ENCODE peak calls at places on chromosome 4, in four cellular contexts. O is colonic mucosa, B is GM23338, C is ascending aorta. Q is an unnamed sample.

GRCh38 chr4:7713757-7714156 is 225.9 kb downstream of the AFAP1 start:
- DNase-seq in O (no peak), B (no peak), C (no peak), Q (no peak)

GRCh38 chr4:7169134-7169533 is 23.2 kb upstream of the SORCS2 start:
- DNase-seq in O (no peak), B (no peak), C (peak), Q (no peak)

GRCh38 chr4:168648929-168649328 is 152.1 kb downstream of the PALLD start:
- DNase-seq in O (no peak), B (no peak), C (no peak), Q (no peak)

GRCh38 chr4:78720151-78720726 is 55.9 kb upstream of the BMP2K start:
- DNase-seq in O (no peak), B (peak), C (no peak), Q (no peak)

GRCh38 chr4:165700855-165701254 is 172.2 kb upstream of the TLL1 start:
- DNase-seq in O (no peak), B (peak), C (no peak), Q (no peak)

GRCh38 chr4:135177323-135177722 is 975.7 kb upstream of the PABPC4L start:
- DNase-seq in O (no peak), B (peak), C (no peak), Q (no peak)

GRCh38 chr4:173240696-173241095 is 72.1 kb downstream of the GALNT7 start:
- DNase-seq in O (no peak), B (peak), C (no peak), Q (no peak)

GRCh38 chr4:135927651-135928050 is 1604.6 kb downstream of the PCDH18 start:
- DNase-seq in O (no peak), B (no peak), C (no peak), Q (no peak)

GRCh38 chr4:128810331-128810870 is 901 bp downstream of the JADE1 start:
- DNase-seq in O (peak), B (no peak), C (peak), Q (no peak)

GRCh38 chr4:150211016-150211415 is 132.8 kb downstream of the DCLK2 start:
- DNase-seq in O (no peak), B (no peak), C (no peak), Q (no peak)

GRCh38 chr4:735583-735982 is 30.0 kb downstream of the PCGF3 start:
- DNase-seq in O (no peak), B (no peak), C (no peak), Q (no peak)

GRCh38 chr4:24001945-24002640 is 112.2 kb upstream of the PPARGC1A start:
- DNase-seq in O (no peak), B (no peak), C (no peak), Q (no peak)

GRCh38 chr4:663438-664428 is 10.3 kb downstream of the ATP5ME start:
- DNase-seq in O (no peak), B (peak), C (peak), Q (no peak)

GRCh38 chr4:89303989-89304388 is 3.6 kb downstream of the GPRIN3 start:
- DNase-seq in O (no peak), B (no peak), C (no peak), Q (no peak)

GRCh38 chr4:163548481-163549243 is 54.2 kb downstream of the TMA16 start:
- DNase-seq in O (peak), B (peak), C (no peak), Q (peak)

GRCh38 chr4:38166768-38167167 is 206.6 kb downstream of the PTTG2 start:
- DNase-seq in O (no peak), B (no peak), C (no peak), Q (no peak)

GRCh38 chr4:168585168-168586091 is 88.6 kb downstream of the PALLD start:
- DNase-seq in O (peak), B (peak), C (peak), Q (no peak)

GRCh38 chr4:106238819-106239420 is 77.1 kb downstream of the TBCK start:
- DNase-seq in O (peak), B (peak), C (no peak), Q (peak)

GRCh38 chr4:3629665-3630064 is 97.4 kb upstream of the LRPAP1 start:
- DNase-seq in O (no peak), B (no peak), C (no peak), Q (no peak)

GRCh38 chr4:63218837-63219236 is 1190.4 kb downstream of the TECRL start:
- DNase-seq in O (no peak), B (peak), C (no peak), Q (no peak)

GRCh38 chr4:4289575-4289929 is 402 bp downstream of the LYAR start:
- DNase-seq in O (no peak), B (no peak), C (no peak), Q (no peak)

GRCh38 chr4:174357321-174357720 is 73.6 kb downstream of the CEP44 start:
- DNase-seq in O (no peak), B (no peak), C (no peak), Q (no peak)

GRCh38 chr4:37628977-37629609 is 57.1 kb downstream of the RELL1 start:
- DNase-seq in O (no peak), B (no peak), C (no peak), Q (peak)

GRCh38 chr4:41177016-41177415 is 37.3 kb downstream of the APBB2 start:
- DNase-seq in O (no peak), B (no peak), C (no peak), Q (no peak)

GRCh38 chr4:148999924-149000323 is 557.7 kb upstream of the NR3C2 start:
- DNase-seq in O (no peak), B (no peak), C (no peak), Q (no peak)

GRCh38 chr4:53007024-53007423 is 144.9 kb downstream of the RASL11B start:
- DNase-seq in O (no peak), B (no peak), C (no peak), Q (no peak)

DNA sequence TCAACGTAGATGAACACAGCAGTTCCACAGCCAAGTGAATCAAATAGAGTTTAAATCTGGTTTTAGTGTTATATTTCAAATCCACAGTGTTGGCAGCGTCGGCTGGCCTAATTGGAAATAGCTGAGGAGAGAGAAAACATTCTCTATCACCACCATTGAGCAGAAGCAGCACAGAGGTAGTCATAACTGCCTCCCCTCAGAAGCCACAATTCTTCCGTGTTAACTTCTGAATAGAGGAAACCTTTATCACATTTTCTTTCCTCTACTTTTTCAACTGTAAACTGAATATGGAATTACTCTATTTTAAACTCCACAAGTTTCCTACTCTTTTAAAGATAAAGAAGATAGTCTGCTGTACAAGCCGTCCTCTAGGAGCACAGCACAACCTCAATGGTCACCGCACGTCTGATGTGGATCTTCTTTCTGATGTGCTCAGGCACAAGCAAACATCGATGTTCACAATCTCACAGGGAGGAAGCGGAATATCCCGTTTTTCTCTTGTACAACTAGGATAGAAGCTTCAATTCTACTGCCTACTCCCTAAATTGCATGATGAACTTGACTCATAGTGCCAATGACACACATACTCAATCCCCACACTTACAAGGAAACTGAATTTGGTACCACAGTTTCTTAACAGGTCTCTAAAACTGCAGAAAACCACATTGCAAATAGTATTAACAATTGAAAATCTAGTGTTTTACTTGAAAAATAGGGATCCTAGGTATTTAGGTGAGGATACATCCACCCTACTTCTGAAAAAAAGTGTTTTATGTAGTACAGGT is 217.8 kb upstream of the ETNPPL start:
- DNase-seq in O (no peak), B (no peak), C (no peak), Q (no peak)
- TF ChIP-seq CTCF in O (no peak), B (no peak), C (no peak), Q (no peak)

GRCh38 chr4:119593698-119594097 is 34.9 kb downstream of the PDE5A start:
- DNase-seq in O (no peak), B (no peak), C (no peak), Q (no peak)

GRCh38 chr4:119592708-119593298 is 35.8 kb downstream of the PDE5A start:
- DNase-seq in O (no peak), B (no peak), C (no peak), Q (no peak)

GRCh38 chr4:119598521-119598920 is 30.1 kb downstream of the PDE5A start:
- DNase-seq in O (no peak), B (peak), C (no peak), Q (no peak)

GRCh38 chr4:119597377-119597776 is 31.2 kb downstream of the PDE5A start:
- DNase-seq in O (no peak), B (peak), C (no peak), Q (no peak)
- H3K4me3 ChIP-seq in O (no peak), B (peak), C (no peak), Q (no peak)

GRCh38 chr4:48016141-48017107 is at the start of the genes CNGA1 and NIPAL1:
- DNase-seq in O (peak), B (peak), C (peak), Q (no peak)
- TF ChIP-seq CTCF in O (no peak), B (peak), C (no peak), Q (peak)

GRCh38 chr4:189202869-189203271 is 737.8 kb upstream of the FRG1 start:
- DNase-seq in O (no peak), B (peak), C (no peak), Q (no peak)
- H3K4me3 ChIP-seq in O (no peak), B (no peak), C (peak), Q (peak)

GRCh38 chr4:186032259-186032658 is 36.7 kb upstream of the TLR3 start:
- DNase-seq in O (no peak), B (peak), C (no peak), Q (no peak)
- TF ChIP-seq CTCF in O (no peak), B (peak), C (no peak), Q (peak)

GRCh38 chr4:155643087-155643486 is 23.6 kb upstream of the GUCY1A1 start:
- DNase-seq in O (no peak), B (no peak), C (no peak), Q (no peak)

GRCh38 chr4:155638195-155638960 is 28.3 kb upstream of the GUCY1A1 start:
- DNase-seq in O (no peak), B (no peak), C (no peak), Q (no peak)

DNA sequence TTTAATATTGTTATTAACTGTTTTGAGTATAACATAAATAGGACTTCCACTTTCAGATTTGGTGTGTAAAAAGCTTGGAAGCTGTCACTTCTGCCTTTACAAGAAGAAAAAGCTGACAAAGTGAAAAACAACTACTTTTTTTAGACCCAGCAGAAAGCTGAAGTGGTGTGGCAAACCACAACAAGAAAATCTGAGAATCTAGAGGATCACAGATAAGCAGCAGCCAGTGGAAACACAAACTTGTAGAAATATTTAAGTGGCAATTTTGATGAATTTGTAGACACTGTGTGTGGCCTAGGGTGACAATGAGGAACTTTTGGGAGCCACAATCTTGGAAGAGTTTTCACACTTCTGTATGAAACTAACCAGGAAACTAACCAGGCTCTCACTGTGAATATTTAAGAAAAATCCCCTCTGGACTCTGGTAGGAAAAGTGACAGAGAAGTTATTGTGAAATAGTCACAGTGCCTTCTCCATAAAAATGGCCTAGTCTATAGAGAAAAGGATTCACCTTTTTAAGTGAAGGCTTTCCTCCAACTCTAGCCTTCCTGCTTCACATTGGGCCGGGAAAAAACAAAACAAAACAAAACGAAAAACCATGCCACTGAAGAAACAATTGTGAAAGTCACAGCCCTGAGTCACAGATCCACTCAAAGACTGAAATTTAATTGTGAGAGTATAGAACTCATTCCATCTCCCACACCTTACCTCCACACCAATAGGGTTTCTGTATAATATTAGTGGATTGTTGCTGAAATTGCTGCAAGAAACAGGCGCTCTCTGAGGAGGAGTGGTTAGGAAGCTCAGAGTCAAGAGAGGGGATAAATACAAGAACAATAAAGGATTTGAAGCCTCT is 26.7 kb upstream of the GUCY1A1 start:
- DNase-seq in O (no peak), B (no peak), C (no peak), Q (no peak)
- H3K4me3 ChIP-seq in O (no peak), B (no peak), C (no peak), Q (no peak)

DNA sequence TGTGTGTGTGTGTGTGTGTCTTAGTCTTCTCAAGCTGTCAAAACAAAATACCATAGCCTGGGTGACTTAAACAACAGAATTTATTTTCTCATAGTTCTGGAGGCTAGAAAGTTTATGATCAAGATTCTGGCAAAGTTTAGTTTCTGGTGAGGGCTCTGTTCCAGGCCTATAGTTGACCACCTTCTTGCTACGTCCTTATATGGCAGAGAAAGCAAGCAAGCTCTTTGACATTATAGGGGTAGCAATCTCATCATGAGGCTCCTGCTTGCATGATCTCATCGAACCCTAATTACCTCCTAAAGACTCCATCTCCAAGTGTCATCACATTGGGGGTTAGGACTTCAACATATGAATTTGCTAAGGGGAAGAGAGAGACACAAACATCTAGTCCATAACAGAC is 6.9 kb upstream of the AFP start:
- DNase-seq in O (no peak), B (no peak), C (no peak), Q (no peak)
- TF ChIP-seq CTCF in O (no peak), B (no peak), C (no peak), Q (no peak)

DNA sequence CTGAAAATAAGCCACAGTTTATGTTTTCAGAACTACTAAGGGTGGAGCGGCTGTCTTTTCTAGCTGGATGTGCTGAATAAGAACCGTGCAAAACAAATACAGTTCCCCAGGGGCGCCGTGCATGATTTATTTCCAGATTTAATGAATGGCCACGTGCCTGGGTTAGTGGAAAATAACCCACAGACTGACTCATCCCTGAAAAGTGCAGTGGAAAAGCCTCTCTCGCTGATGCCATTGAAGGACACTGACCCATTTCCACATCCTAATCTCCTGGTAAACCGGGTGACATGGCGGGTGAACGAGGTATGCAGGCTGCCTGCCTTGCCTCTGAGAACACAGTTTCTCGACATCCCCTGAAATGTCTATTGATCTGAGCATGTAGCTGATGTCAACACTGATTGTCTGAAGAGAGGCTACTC is 77.1 kb upstream of the SCOC start:
- DNase-seq in O (peak), B (no peak), C (peak), Q (peak)
- H3K4me3 ChIP-seq in O (no peak), B (no peak), C (peak), Q (no peak)

DNA sequence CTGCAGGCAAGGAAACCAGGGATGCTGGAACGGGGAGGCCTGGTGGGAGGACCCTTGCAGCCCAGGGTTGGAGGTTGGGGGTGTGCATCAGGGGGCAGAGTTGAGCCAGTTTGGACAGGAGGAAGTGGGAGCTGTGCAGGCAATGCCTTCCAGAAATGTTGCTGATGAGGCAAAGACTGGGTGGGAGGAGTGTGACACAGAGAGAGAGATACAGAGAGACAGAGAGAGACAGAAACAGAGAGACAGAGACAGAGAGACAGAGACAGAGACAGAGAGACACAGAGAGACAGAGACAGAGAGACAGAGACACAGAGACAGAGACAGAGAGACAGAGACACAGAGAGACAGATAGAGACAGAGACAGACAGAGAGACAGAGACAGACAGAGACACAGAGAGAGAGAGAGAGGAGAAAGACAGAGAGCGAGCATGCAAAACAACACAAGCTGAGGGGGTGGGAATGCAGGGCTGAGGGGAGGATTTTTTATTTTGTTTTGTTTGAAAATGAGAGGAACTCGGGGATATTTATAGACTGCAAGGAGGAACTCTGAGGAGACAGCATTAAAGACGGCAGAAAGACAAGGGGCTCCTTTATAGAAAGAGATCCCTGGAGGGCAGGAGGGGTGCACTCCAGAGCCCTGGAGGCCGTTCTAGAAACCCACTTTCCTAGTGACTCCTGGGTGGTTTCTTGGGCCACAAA is 1.9 kb upstream of the HAUS3 start:
- DNase-seq in O (peak), B (no peak), C (peak), Q (no peak)
- TF ChIP-seq CTCF in O (no peak), B (peak), C (peak), Q (peak)